ENCODE peak calls at places on chromosomes 3 and 15, in six cellular contexts. N is foreskin fibroblast, Q is lower leg skin, U is GM12865, O is adrenal gland, T is OCI-LY7. B is an unnamed sample.
A peak's percentile ranks its signal among the peaks of the same experiment; 100 is the strongest.

GRCh38 chr3:78919021-78919755 is 848.6 kb downstream of the ROBO1 start:
- DNase-seq in N (peak; percentile 76), Q (no peak), U (peak; percentile 74), O (no peak), T (no peak), B (no peak)

GRCh38 chr3:129228891-129229585 is 20.4 kb upstream of the COPG1 start:
- DNase-seq in N (peak; percentile 88), Q (no peak), U (no peak), O (peak; percentile 35), T (no peak), B (no peak)

GRCh38 chr3:15361494-15362214 is 29.3 kb upstream of the SH3BP5 start:
- DNase-seq in N (peak; percentile 68), Q (no peak), U (peak; percentile 95), O (no peak), T (peak; percentile 67), B (no peak)

GRCh38 chr3:160023476-160023875 is 34.8 kb downstream of the IL12A start:
- DNase-seq in N (peak; percentile 86), Q (no peak), U (no peak), O (no peak), T (no peak), B (no peak)

GRCh38 chr3:102230057-102230456 is 204.8 kb upstream of the ZPLD1 start:
- DNase-seq in N (no peak), Q (no peak), U (no peak), O (no peak), T (peak; percentile 89), B (no peak)

GRCh38 chr3:18704326-18704725 is 279.2 kb upstream of the SATB1 start:
- DNase-seq in N (no peak), Q (no peak), U (no peak), O (no peak), T (no peak), B (no peak)

GRCh38 chr3:127203024-127203423 is 10.1 kb downstream of the PRR23E start:
- DNase-seq in N (no peak), Q (no peak), U (no peak), O (no peak), T (no peak), B (no peak)

GRCh38 chr3:120174811-120175210 is 80.6 kb upstream of the GSK3B start:
- DNase-seq in N (peak; percentile 70), Q (no peak), U (no peak), O (no peak), T (no peak), B (peak; percentile 68)

GRCh38 chr3:25713316-25713967 is 48.7 kb upstream of the TOP2B start:
- DNase-seq in N (peak; percentile 39), Q (no peak), U (no peak), O (no peak), T (no peak), B (no peak)

GRCh38 chr3:65779393-65779792 is 259.3 kb downstream of the MAGI1 start:
- DNase-seq in N (no peak), Q (no peak), U (no peak), O (no peak), T (no peak), B (no peak)

GRCh38 chr15:23690450-23690852 is 3.3 kb upstream of the NDN start:
- DNase-seq in N (peak; percentile 62), Q (peak; percentile 21), U (no peak), O (peak; percentile 82), T (no peak), B (no peak)

GRCh38 chr3:70824078-70824477 is 511.6 kb upstream of the MDFIC2 start:
- DNase-seq in N (peak; percentile 85), Q (peak; percentile 26), U (no peak), O (no peak), T (no peak), B (no peak)

GRCh38 chr15:41933771-41934170 is 38.6 kb downstream of the EHD4 start:
- DNase-seq in N (peak; percentile 68), Q (no peak), U (no peak), O (no peak), T (no peak), B (no peak)

GRCh38 chr15:101615986-101616848 is 36.0 kb downstream of the TM2D3 start:
- DNase-seq in N (peak; percentile 87), Q (peak; percentile 39), U (no peak), O (peak; percentile 77), T (no peak), B (no peak)

GRCh38 chr15:29126821-29127461 is 142.7 kb downstream of the NSMCE3 start:
- DNase-seq in N (no peak), Q (no peak), U (peak; percentile 28), O (no peak), T (no peak), B (no peak)

GRCh38 chr3:37594873-37595783 is 266.6 kb upstream of the CTDSPL start:
- DNase-seq in N (no peak), Q (no peak), U (no peak), O (no peak), T (no peak), B (no peak)

GRCh38 chr15:43517354-43518072 is at the start of gene MAP1A:
- DNase-seq in N (peak; percentile 86), Q (no peak), U (no peak), O (no peak), T (peak; percentile 70), B (no peak)

GRCh38 chr15:39852237-39852636 is 67.8 kb downstream of the GPR176 start:
- DNase-seq in N (peak; percentile 81), Q (no peak), U (no peak), O (no peak), T (no peak), B (no peak)

GRCh38 chr15:45522931-45523331 is 376 bp upstream of the SLC30A4 start:
- DNase-seq in N (peak; percentile 67), Q (no peak), U (peak; percentile 6), O (peak; percentile 59), T (no peak), B (no peak)

DNA sequence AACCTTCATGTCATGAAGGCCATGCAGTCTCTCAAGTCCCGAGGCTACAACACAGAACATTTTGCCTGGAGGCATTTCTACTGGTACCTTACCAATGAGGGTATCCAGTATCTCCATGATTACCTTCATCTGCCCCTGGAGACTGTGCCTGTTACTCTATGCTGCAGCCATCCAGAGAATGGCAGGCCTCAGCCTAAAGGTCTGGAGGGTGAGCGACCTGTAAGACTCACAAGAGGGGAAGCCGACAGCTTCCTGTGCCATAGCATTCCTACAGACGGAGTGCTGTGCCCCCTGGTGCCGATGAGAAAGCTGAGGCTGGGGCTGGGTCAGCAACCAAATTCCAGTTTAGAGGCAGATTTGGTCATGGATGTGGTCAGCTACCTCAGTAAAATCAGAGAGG is 51.3 kb upstream of the CADPS start:
- DNase-seq in N (no peak), Q (no peak), U (no peak), O (no peak), T (no peak), B (no peak)
- TF ChIP-seq CTCF in N (no peak), Q (no peak), U (no peak), O (no peak), T (no peak), B (no peak)

GRCh38 chr3:152382312-152383135 is 113.8 kb downstream of the MBNL1 start:
- DNase-seq in N (no peak), Q (no peak), U (peak; percentile 32), O (no peak), T (no peak), B (no peak)

GRCh38 chr3:152380048-152380447 is 111.3 kb downstream of the MBNL1 start:
- DNase-seq in N (no peak), Q (no peak), U (no peak), O (no peak), T (no peak), B (no peak)

GRCh38 chr3:152383136-152383606 is 114.4 kb downstream of the MBNL1 start:
- DNase-seq in N (no peak), Q (no peak), U (no peak), O (no peak), T (no peak), B (no peak)

GRCh38 chr3:152379415-152380042 is 110.8 kb downstream of the MBNL1 start:
- DNase-seq in N (no peak), Q (no peak), U (no peak), O (no peak), T (no peak), B (no peak)

GRCh38 chr3:152381881-152382295 is 113.2 kb downstream of the MBNL1 start:
- DNase-seq in N (no peak), Q (no peak), U (peak; percentile 22), O (no peak), T (no peak), B (no peak)
- H3K4me3 ChIP-seq in N (peak overlapping the region; percentile 46), Q (no peak overlapping the region), U (peak overlapping the region; percentile 70), O (peak overlapping the region; percentile 11), T (no peak overlapping the region), B (peak overlapping the region; percentile 41)

GRCh38 chr15:85443593-85444328 is 63.4 kb downstream of the AKAP13 start:
- DNase-seq in N (no peak), Q (no peak), U (peak; percentile 87), O (no peak), T (peak; percentile 52), B (no peak)
- TF ChIP-seq CTCF in N (no peak), Q (no peak), U (no peak), O (no peak), T (no peak), B (no peak)

GRCh38 chr3:185254799-185255198 is 950 bp upstream of the EHHADH start:
- DNase-seq in N (no peak), Q (no peak), U (no peak), O (no peak), T (no peak), B (no peak)
- H3K4me3 ChIP-seq in N (no peak overlapping the region), Q (no peak overlapping the region), U (no peak overlapping the region), O (no peak overlapping the region), T (no peak overlapping the region), B (no peak overlapping the region)

DNA sequence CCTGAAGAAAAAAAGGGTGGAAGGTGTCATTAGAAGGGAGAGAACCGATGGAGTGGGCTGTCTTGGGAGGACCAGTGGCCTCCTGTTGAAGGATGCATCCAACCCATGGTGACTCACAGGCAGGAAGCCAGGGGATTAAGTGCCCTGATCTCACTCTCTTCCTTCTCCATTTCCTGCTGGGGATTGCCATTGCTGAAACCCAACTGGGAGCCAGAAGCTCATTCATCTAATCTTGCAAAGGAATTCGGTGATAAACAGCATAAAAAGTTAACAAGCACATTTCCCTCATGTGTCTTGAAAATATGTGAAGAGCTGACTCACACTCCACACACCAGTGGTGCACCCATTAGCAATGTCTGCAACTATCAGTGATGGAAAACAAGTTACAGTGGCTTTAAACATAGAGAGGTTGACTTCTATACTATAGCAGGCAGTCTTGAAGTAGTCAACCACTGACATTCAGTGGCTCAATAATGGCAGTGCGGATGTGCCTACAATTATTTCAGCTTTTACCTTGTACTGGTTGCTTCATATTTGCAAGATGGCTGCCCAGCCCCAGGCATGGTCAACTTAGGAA is 12.8 kb upstream of the CSRNP1 start:
- DNase-seq in N (peak; percentile 92), Q (no peak), U (no peak), O (no peak), T (no peak), B (no peak)
- TF ChIP-seq CTCF in N (no peak), Q (no peak), U (no peak), O (no peak), T (peak; percentile 25), B (no peak)

B was measured in esophagus muscularis mucosa.